ENCODE peak calls at places on chromosomes 3 and 15, in five cellular contexts. B is DMS53, S is fibroblast of mammary gland, P is stomach, M is uterus. E is an unnamed sample.

GRCh38 chr3:58063424-58063823 is 55.2 kb downstream of the FLNB start:
- DNase-seq in B (no peak), P (peak; percentile 38), S (peak; percentile 88), M (peak; percentile 95), E (no peak)

GRCh38 chr3:119810018-119810435 is 28.1 kb downstream of the NR1I2 start:
- DNase-seq in S (peak; percentile 31), M (no peak), B (peak; percentile 69), P (peak; percentile 34), E (no peak)

GRCh38 chr3:127676921-127677351 is 4.2 kb downstream of the ABTB1 start:
- DNase-seq in M (peak; percentile 13), B (no peak), P (peak; percentile 20), S (no peak), E (no peak)

GRCh38 chr3:107910713-107911259 is 180.0 kb downstream of the CD47 start:
- DNase-seq in B (no peak), P (no peak), M (no peak), S (no peak), E (no peak)

GRCh38 chr15:42595641-42596240 is 20.3 kb downstream of the STARD9 start:
- DNase-seq in P (no peak), S (peak; percentile 33), B (no peak), M (no peak), E (no peak)

GRCh38 chr15:85520650-85521049 is 140.2 kb downstream of the AKAP13 start:
- DNase-seq in B (no peak), S (no peak), P (no peak), M (no peak), E (no peak)

GRCh38 chr3:46725663-46726314 is 8.1 kb upstream of the PRSS50 start:
- DNase-seq in M (no peak), S (no peak), P (peak; percentile 27), B (no peak), E (no peak)

GRCh38 chr3:194713299-194714121 is 27.8 kb downstream of the FAM43A start:
- DNase-seq in S (no peak), P (no peak), B (no peak), M (no peak), E (no peak)

GRCh38 chr15:68885070-68885469 is 45.3 kb upstream of the SPESP1 start:
- DNase-seq in P (no peak), B (no peak), M (no peak), S (peak; percentile 40), E (no peak)

GRCh38 chr3:108455212-108455705 is 55.1 kb downstream of the MYH15 start:
- DNase-seq in S (no peak), P (no peak), B (no peak), M (no peak), E (no peak)

GRCh38 chr3:149473314-149473990 is 1.0 kb upstream of the TM4SF4 start:
- DNase-seq in B (peak; percentile 68), P (peak; percentile 86), S (peak; percentile 71), M (no peak), E (peak; percentile 99)

GRCh38 chr3:135982404-135982761 is 16.9 kb downstream of the PPP2R3A start:
- DNase-seq in S (peak; percentile 88), P (no peak), B (no peak), M (no peak), E (no peak)

GRCh38 chr15:31264534-31265089 is 62.0 kb upstream of the KLF13 start:
- DNase-seq in B (peak; percentile 32), P (peak; percentile 24), M (peak; percentile 4), S (no peak), E (no peak)

GRCh38 chr15:92808611-92809063 is 91.5 kb upstream of the CHD2 start:
- DNase-seq in S (peak; percentile 78), M (peak; percentile 63), P (no peak), B (peak; percentile 79), E (peak; percentile 77)

GRCh38 chr15:101156509-101157159 is 95.2 kb downstream of the CHSY1 start:
- DNase-seq in S (peak; percentile 73), P (no peak), M (no peak), B (no peak), E (no peak)